ENCODE peak calls at places on chromosome X, in ten cellular contexts. One of them, this sample, is unnamed. For H3K9me3, the result is how much of the 10 kb centered on the place peaks cover.

GRCh38 chrX:27893211-27893610 is 85.4 kb downstream of the MAGEB10 start:
- DNase-seq in Peyer's patch: no peak
- DNase-seq in small intestine: no peak
- DNase-seq in H9: no peak
- DNase-seq in CD4-positive, CD25-positive, alpha-beta regulatory T cell: no peak
- DNase-seq in PC-3: no peak
- DNase-seq in pancreas: no peak
- DNase-seq in IMR-90: no peak
- DNase-seq in SK-N-SH: no peak
- DNase-seq in tibial nerve: no peak
- DNase-seq in this sample: no peak

GRCh38 chrX:131704136-131704695 is 160.3 kb downstream of the OR13H1 start:
- DNase-seq in H9: no peak
- DNase-seq in tibial nerve: no peak
- DNase-seq in SK-N-SH: peak
- DNase-seq in Peyer's patch: no peak
- DNase-seq in pancreas: peak
- DNase-seq in IMR-90: peak
- DNase-seq in CD4-positive, CD25-positive, alpha-beta regulatory T cell: peak
- DNase-seq in small intestine: no peak
- DNase-seq in PC-3: peak
- DNase-seq in this sample: no peak

GRCh38 chrX:123219916-123220315 is 35.8 kb downstream of the GRIA3 start:
- DNase-seq in IMR-90: no peak
- DNase-seq in CD4-positive, CD25-positive, alpha-beta regulatory T cell: no peak
- DNase-seq in PC-3: no peak
- DNase-seq in H9: peak
- DNase-seq in SK-N-SH: peak
- DNase-seq in tibial nerve: no peak
- DNase-seq in small intestine: no peak
- DNase-seq in Peyer's patch: no peak
- DNase-seq in pancreas: no peak
- DNase-seq in this sample: no peak

GRCh38 chrX:150207733-150208132 is 155.4 kb upstream of the MAMLD1 start:
- DNase-seq in small intestine: no peak
- DNase-seq in H9: no peak
- DNase-seq in tibial nerve: no peak
- DNase-seq in CD4-positive, CD25-positive, alpha-beta regulatory T cell: no peak
- DNase-seq in pancreas: no peak
- DNase-seq in PC-3: no peak
- DNase-seq in IMR-90: no peak
- DNase-seq in SK-N-SH: no peak
- DNase-seq in Peyer's patch: no peak
- DNase-seq in this sample: no peak

GRCh38 chrX:18448416-18448815 is 23.0 kb downstream of the CDKL5 start:
- DNase-seq in tibial nerve: no peak
- DNase-seq in pancreas: no peak
- DNase-seq in CD4-positive, CD25-positive, alpha-beta regulatory T cell: no peak
- DNase-seq in Peyer's patch: no peak
- DNase-seq in PC-3: no peak
- DNase-seq in H9: no peak
- DNase-seq in SK-N-SH: no peak
- DNase-seq in small intestine: no peak
- DNase-seq in IMR-90: peak
- DNase-seq in this sample: no peak

GRCh38 chrX:12901486-12901885 is 4.9 kb upstream of the TLR8 start:
- DNase-seq in SK-N-SH: peak
- DNase-seq in H9: peak
- DNase-seq in small intestine: peak
- DNase-seq in tibial nerve: peak
- DNase-seq in CD4-positive, CD25-positive, alpha-beta regulatory T cell: peak
- DNase-seq in PC-3: peak
- DNase-seq in pancreas: peak
- DNase-seq in IMR-90: peak
- DNase-seq in Peyer's patch: peak
- DNase-seq in this sample: peak

GRCh38 chrX:120450163-120450562 is 18.9 kb downstream of the LAMP2 start:
- DNase-seq in small intestine: no peak
- DNase-seq in H9: no peak
- DNase-seq in CD4-positive, CD25-positive, alpha-beta regulatory T cell: peak
- DNase-seq in SK-N-SH: peak
- DNase-seq in Peyer's patch: no peak
- DNase-seq in tibial nerve: no peak
- DNase-seq in PC-3: peak
- DNase-seq in IMR-90: no peak
- DNase-seq in pancreas: no peak
- DNase-seq in this sample: no peak

GRCh38 chrX:37825225-37825842 is 22.0 kb downstream of the DYNLT3 start:
- DNase-seq in H9: peak
- DNase-seq in IMR-90: peak
- DNase-seq in PC-3: peak
- DNase-seq in Peyer's patch: no peak
- DNase-seq in small intestine: peak
- DNase-seq in pancreas: no peak
- DNase-seq in tibial nerve: peak
- DNase-seq in CD4-positive, CD25-positive, alpha-beta regulatory T cell: peak
- DNase-seq in SK-N-SH: peak
- DNase-seq in this sample: peak

GRCh38 chrX:46757593-46757992 is 1.3 kb downstream of the SLC9A7 start:
- DNase-seq in IMR-90: peak
- DNase-seq in CD4-positive, CD25-positive, alpha-beta regulatory T cell: no peak
- DNase-seq in pancreas: no peak
- DNase-seq in PC-3: peak
- DNase-seq in SK-N-SH: no peak
- DNase-seq in Peyer's patch: no peak
- DNase-seq in small intestine: no peak
- DNase-seq in tibial nerve: no peak
- DNase-seq in H9: no peak
- DNase-seq in this sample: no peak

GRCh38 chrX:7254144-7254543 is 106.2 kb upstream of the PUDP start:
- DNase-seq in IMR-90: no peak
- DNase-seq in CD4-positive, CD25-positive, alpha-beta regulatory T cell: no peak
- DNase-seq in tibial nerve: no peak
- DNase-seq in pancreas: no peak
- DNase-seq in H9: no peak
- DNase-seq in Peyer's patch: no peak
- DNase-seq in small intestine: no peak
- DNase-seq in PC-3: no peak
- DNase-seq in SK-N-SH: no peak
- DNase-seq in this sample: no peak

GRCh38 chrX:17465201-17465600 is 90.2 kb downstream of the NHS start:
- DNase-seq in IMR-90: no peak
- DNase-seq in pancreas: no peak
- DNase-seq in small intestine: no peak
- DNase-seq in CD4-positive, CD25-positive, alpha-beta regulatory T cell: no peak
- DNase-seq in PC-3: no peak
- DNase-seq in H9: no peak
- DNase-seq in Peyer's patch: no peak
- DNase-seq in SK-N-SH: no peak
- DNase-seq in tibial nerve: no peak
- DNase-seq in this sample: no peak

GRCh38 chrX:129478516-129478915 is 44.8 kb downstream of the SMARCA1 start:
- DNase-seq in small intestine: no peak
- DNase-seq in tibial nerve: no peak
- DNase-seq in IMR-90: peak
- DNase-seq in SK-N-SH: no peak
- DNase-seq in CD4-positive, CD25-positive, alpha-beta regulatory T cell: no peak
- DNase-seq in H9: no peak
- DNase-seq in PC-3: no peak
- DNase-seq in Peyer's patch: no peak
- DNase-seq in pancreas: no peak
- DNase-seq in this sample: no peak

GRCh38 chrX:8037593-8038348 is 110.6 kb upstream of the PNPLA4 start:
- DNase-seq in SK-N-SH: no peak
- DNase-seq in Peyer's patch: no peak
- DNase-seq in PC-3: no peak
- DNase-seq in H9: no peak
- DNase-seq in pancreas: no peak
- DNase-seq in IMR-90: no peak
- DNase-seq in tibial nerve: no peak
- DNase-seq in small intestine: peak
- DNase-seq in CD4-positive, CD25-positive, alpha-beta regulatory T cell: no peak
- DNase-seq in this sample: no peak

GRCh38 chrX:46710425-46710824 is 48.5 kb downstream of the SLC9A7 start:
- DNase-seq in SK-N-SH: no peak
- DNase-seq in IMR-90: peak
- DNase-seq in tibial nerve: no peak
- DNase-seq in PC-3: peak
- DNase-seq in pancreas: no peak
- DNase-seq in CD4-positive, CD25-positive, alpha-beta regulatory T cell: no peak
- DNase-seq in H9: no peak
- DNase-seq in Peyer's patch: no peak
- DNase-seq in small intestine: no peak
- DNase-seq in this sample: no peak

GRCh38 chrX:96703816-96704215 is 19.2 kb downstream of the DIAPH2 start:
- DNase-seq in CD4-positive, CD25-positive, alpha-beta regulatory T cell: no peak
- DNase-seq in H9: no peak
- DNase-seq in tibial nerve: no peak
- DNase-seq in small intestine: no peak
- DNase-seq in IMR-90: peak
- DNase-seq in Peyer's patch: no peak
- DNase-seq in SK-N-SH: no peak
- DNase-seq in PC-3: no peak
- DNase-seq in pancreas: no peak
- DNase-seq in this sample: no peak

DNA sequence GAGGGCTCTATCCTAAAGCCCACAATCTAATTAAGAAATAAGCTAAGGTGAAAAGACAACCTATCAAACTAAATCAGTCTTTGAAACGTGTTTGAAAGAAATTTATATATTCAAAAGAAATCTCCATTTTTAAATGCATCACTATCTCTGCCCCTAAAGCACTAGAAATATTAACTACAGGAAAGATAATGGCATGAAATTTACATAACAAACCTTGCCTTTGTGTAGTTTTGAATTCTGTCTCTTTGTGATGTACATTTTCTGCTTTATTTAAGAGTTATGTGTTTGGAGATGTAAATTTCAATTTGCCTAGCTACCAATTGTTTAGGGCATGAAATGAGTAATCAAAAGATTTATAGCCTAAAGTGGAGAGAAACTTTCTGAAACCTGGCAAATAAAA is 286.1 kb upstream of the TBX22 start:
- DNase-seq in Peyer's patch: no peak
- DNase-seq in SK-N-SH: no peak
- DNase-seq in CD4-positive, CD25-positive, alpha-beta regulatory T cell: no peak
- DNase-seq in IMR-90: no peak
- DNase-seq in small intestine: no peak
- DNase-seq in pancreas: no peak
- DNase-seq in H9: no peak
- DNase-seq in PC-3: no peak
- DNase-seq in tibial nerve: no peak
- DNase-seq in this sample: no peak
- H3K9me3 ChIP-seq in Peyer's patch: under half
- H3K9me3 ChIP-seq in SK-N-SH: under half
- H3K9me3 ChIP-seq in CD4-positive, CD25-positive, alpha-beta regulatory T cell: under half
- H3K9me3 ChIP-seq in IMR-90: under half
- H3K9me3 ChIP-seq in small intestine: under half
- H3K9me3 ChIP-seq in pancreas: under half
- H3K9me3 ChIP-seq in H9: under half
- H3K9me3 ChIP-seq in PC-3: under half
- H3K9me3 ChIP-seq in tibial nerve: under half
- H3K9me3 ChIP-seq in this sample: under half

GRCh38 chrX:63434665-63435064 is 83.5 kb upstream of the SPIN4 start:
- DNase-seq in PC-3: peak
- DNase-seq in IMR-90: peak
- DNase-seq in SK-N-SH: no peak
- DNase-seq in small intestine: peak
- DNase-seq in CD4-positive, CD25-positive, alpha-beta regulatory T cell: no peak
- DNase-seq in pancreas: no peak
- DNase-seq in H9: peak
- DNase-seq in tibial nerve: no peak
- DNase-seq in Peyer's patch: no peak
- DNase-seq in this sample: no peak
- H3K9me3 ChIP-seq in PC-3: under half
- H3K9me3 ChIP-seq in IMR-90: under half
- H3K9me3 ChIP-seq in SK-N-SH: under half
- H3K9me3 ChIP-seq in small intestine: under half
- H3K9me3 ChIP-seq in CD4-positive, CD25-positive, alpha-beta regulatory T cell: under half
- H3K9me3 ChIP-seq in pancreas: under half
- H3K9me3 ChIP-seq in H9: under half
- H3K9me3 ChIP-seq in tibial nerve: under half
- H3K9me3 ChIP-seq in Peyer's patch: under half
- H3K9me3 ChIP-seq in this sample: under half

DNA sequence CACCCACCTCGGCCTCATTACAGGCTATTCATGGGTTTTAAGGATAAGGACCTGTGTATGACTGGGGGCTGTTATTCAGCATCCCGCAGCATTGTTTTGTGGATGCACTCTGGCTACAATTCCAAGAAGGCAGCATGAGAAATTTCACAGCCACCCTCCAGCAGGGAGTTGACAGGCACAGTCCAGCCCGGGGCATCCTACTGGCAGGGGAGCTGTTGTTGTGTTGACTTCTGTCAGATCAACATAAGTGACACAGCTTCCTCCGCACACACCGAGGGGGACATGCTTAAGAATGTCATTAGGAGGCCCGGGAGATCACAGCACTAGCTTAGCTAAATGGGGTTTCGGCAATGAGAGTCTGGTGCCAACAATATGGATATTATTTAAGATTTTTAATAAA is 326.4 kb downstream of the ASMT start:
- DNase-seq in pancreas: no peak
- DNase-seq in SK-N-SH: no peak
- DNase-seq in IMR-90: no peak
- DNase-seq in H9: no peak
- DNase-seq in tibial nerve: no peak
- DNase-seq in small intestine: no peak
- DNase-seq in Peyer's patch: no peak
- DNase-seq in CD4-positive, CD25-positive, alpha-beta regulatory T cell: no peak
- DNase-seq in PC-3: no peak
- DNase-seq in this sample: no peak
- H3K9me3 ChIP-seq in pancreas: under half
- H3K9me3 ChIP-seq in SK-N-SH: under half
- H3K9me3 ChIP-seq in IMR-90: under half
- H3K9me3 ChIP-seq in H9: under half
- H3K9me3 ChIP-seq in tibial nerve: under half
- H3K9me3 ChIP-seq in small intestine: under half
- H3K9me3 ChIP-seq in Peyer's patch: under half
- H3K9me3 ChIP-seq in CD4-positive, CD25-positive, alpha-beta regulatory T cell: under half
- H3K9me3 ChIP-seq in PC-3: under half
- H3K9me3 ChIP-seq in this sample: under half

DNA sequence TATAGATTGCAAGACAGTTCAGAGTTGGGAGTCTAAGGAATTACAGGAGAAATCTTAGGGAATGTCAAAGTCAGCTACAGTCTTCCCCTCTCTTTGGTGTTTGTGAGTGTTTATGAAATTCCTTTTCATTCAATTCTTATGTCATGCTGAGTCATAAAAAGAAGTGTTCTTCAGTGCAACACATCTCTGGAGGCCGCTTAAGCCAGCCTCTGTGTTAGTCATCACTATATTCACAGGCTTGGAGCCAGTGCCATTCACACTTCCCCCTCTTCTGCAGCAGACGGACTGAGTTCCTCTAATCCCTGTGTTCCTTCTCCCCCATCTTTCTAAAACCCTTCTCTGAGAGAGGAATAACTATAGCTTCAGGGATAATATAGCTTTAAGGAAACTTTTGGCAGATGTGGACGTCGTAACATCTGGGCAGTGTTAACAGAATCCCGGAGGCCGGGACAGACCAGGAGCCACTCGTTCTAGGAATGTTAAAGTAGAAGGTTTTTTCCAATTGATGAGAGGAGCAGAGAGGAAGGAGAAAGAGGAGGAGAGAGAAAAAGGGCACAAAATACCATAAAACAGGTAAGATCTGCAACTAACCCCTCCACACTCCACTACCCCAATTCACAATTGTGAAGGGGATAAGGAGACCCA is at the start of gene SRPX2:
- DNase-seq in H9: no peak
- DNase-seq in pancreas: no peak
- DNase-seq in IMR-90: peak
- DNase-seq in small intestine: no peak
- DNase-seq in SK-N-SH: no peak
- DNase-seq in Peyer's patch: no peak
- DNase-seq in tibial nerve: peak
- DNase-seq in CD4-positive, CD25-positive, alpha-beta regulatory T cell: no peak
- DNase-seq in PC-3: peak
- DNase-seq in this sample: no peak
- H3K9me3 ChIP-seq in H9: under half
- H3K9me3 ChIP-seq in pancreas: under half
- H3K9me3 ChIP-seq in IMR-90: under half
- H3K9me3 ChIP-seq in small intestine: under half
- H3K9me3 ChIP-seq in SK-N-SH: under half
- H3K9me3 ChIP-seq in Peyer's patch: under half
- H3K9me3 ChIP-seq in tibial nerve: under half
- H3K9me3 ChIP-seq in CD4-positive, CD25-positive, alpha-beta regulatory T cell: under half
- H3K9me3 ChIP-seq in PC-3: under half
- H3K9me3 ChIP-seq in this sample: under half